ENCODE peak calls at places on chromosomes 3 and 15, in five cellular contexts. W, D, O, N and C are unnamed samples.

GRCh38 chr15:74788716-74789151 is 6.9 kb downstream of the CSK start:
- DNase-seq in W (no peak), D (no peak), O (no peak), N (no peak), C (no peak)

GRCh38 chr15:38622908-38623307 is 58.3 kb upstream of the RASGRP1 start:
- DNase-seq in W (no peak), D (no peak), O (no peak), N (no peak), C (no peak)

GRCh38 chr3:113231391-113231790 is 20.0 kb downstream of the BOC start:
- DNase-seq in W (no peak), D (no peak), O (no peak), N (peak), C (no peak)

GRCh38 chr3:16332904-16333426 is 68.0 kb downstream of the OXNAD1 start:
- DNase-seq in W (no peak), D (no peak), O (no peak), N (peak), C (no peak)

GRCh38 chr3:70824785-70825184 is 512.3 kb upstream of the MDFIC2 start:
- DNase-seq in W (no peak), D (no peak), O (no peak), N (no peak), C (no peak)

GRCh38 chr15:41561104-41561776 is 2.2 kb downstream of the TYRO3 start:
- DNase-seq in W (no peak), D (no peak), O (no peak), N (no peak), C (no peak)

GRCh38 chr3:178056868-178057267 is 479.4 kb upstream of the KCNMB2 start:
- DNase-seq in W (no peak), D (no peak), O (no peak), N (no peak), C (no peak)

GRCh38 chr15:45635191-45635638 is 386 bp downstream of the SQOR start:
- DNase-seq in W (peak), D (peak), O (peak), N (no peak), C (no peak)

GRCh38 chr3:66488492-66488891 is 12.3 kb downstream of the LRIG1 start:
- DNase-seq in W (no peak), D (no peak), O (no peak), N (no peak), C (no peak)

GRCh38 chr15:27679621-27680521 is 419.2 kb downstream of the OCA2 start:
- DNase-seq in W (no peak), D (no peak), O (no peak), N (no peak), C (no peak)

GRCh38 chr3:192835818-192836468 is 81.7 kb downstream of the MB21D2 start:
- DNase-seq in W (no peak), D (no peak), O (no peak), N (no peak), C (no peak)

GRCh38 chr15:98715890-98716443 is 67.6 kb downstream of the IGF1R start:
- DNase-seq in W (no peak), D (no peak), O (peak), N (no peak), C (no peak)

GRCh38 chr3:146655333-146655996 is 50.3 kb upstream of the PLSCR5 start:
- DNase-seq in W (no peak), D (no peak), O (no peak), N (no peak), C (no peak)

GRCh38 chr3:197796087-197796486 is 5.0 kb downstream of the LRCH3 start:
- DNase-seq in W (no peak), D (no peak), O (no peak), N (no peak), C (no peak)

GRCh38 chr3:60101628-60102027 is 1051.8 kb upstream of the CFAP20DC start:
- DNase-seq in W (no peak), D (no peak), O (no peak), N (no peak), C (no peak)

GRCh38 chr15:65431731-65432130 is 9.0 kb upstream of the IGDCC4 start:
- DNase-seq in W (no peak), D (no peak), O (no peak), N (no peak), C (no peak)

GRCh38 chr15:68693071-68693470 is 114.3 kb downstream of the CORO2B start:
- DNase-seq in W (no peak), D (no peak), O (no peak), N (no peak), C (no peak)

GRCh38 chr15:36161781-36162212 is 417.6 kb upstream of the CDIN1 start:
- DNase-seq in W (no peak), D (no peak), O (peak), N (no peak), C (no peak)

GRCh38 chr3:151067158-151067557 is 18.3 kb upstream of the MED12L start:
- DNase-seq in W (no peak), D (no peak), O (no peak), N (no peak), C (no peak)